ENCODE peak calls at places on chromosomes 6 and 20, in seven cellular contexts. R is K562, S is SK-N-SH, C is H1, B is HepG2, V is HCT116, P is GM12878. U is an unnamed sample.

GRCh38 chr6:89640804-89641203 is 2.3 kb upstream of the LYRM2 start:
- DNase-seq in B (no peak), V (no peak), R (no peak), S (no peak), C (no peak), P (no peak), U (no peak)

GRCh38 chr20:10798811-10799210 is 125.0 kb upstream of the JAG1 start:
- DNase-seq in S (no peak), P (no peak), V (no peak), R (no peak), B (no peak), C (no peak), U (no peak)

GRCh38 chr6:33607784-33608161 is 13.3 kb upstream of the ITPR3 start:
- DNase-seq in V (peak), S (peak), C (no peak), P (no peak), B (peak), R (peak), U (no peak)

GRCh38 chr6:78746457-78746856 is 120.9 kb upstream of the IRAK1BP1 start:
- DNase-seq in P (no peak), R (no peak), B (no peak), C (no peak), S (no peak), V (no peak), U (no peak)

GRCh38 chr6:11467364-11467763 is 70.2 kb upstream of the TMEM170B start:
- DNase-seq in C (no peak), P (peak), V (no peak), B (no peak), S (no peak), R (no peak), U (no peak)

GRCh38 chr6:4134841-4135664 is at the start of gene ECI2:
- DNase-seq in C (peak), V (no peak), S (peak), R (peak), B (peak), P (no peak), U (peak)

GRCh38 chr20:19098092-19098491 is 114.3 kb upstream of the SLC24A3 start:
- DNase-seq in P (no peak), S (no peak), R (no peak), V (no peak), C (no peak), B (no peak), U (no peak)

GRCh38 chr20:4814696-4815252 is 93.1 kb downstream of the PRND start:
- DNase-seq in R (no peak), S (no peak), B (no peak), V (no peak), P (peak), C (no peak), U (no peak)

GRCh38 chr6:12189150-12189549 is 101.0 kb upstream of the EDN1 start:
- DNase-seq in R (no peak), V (no peak), B (no peak), S (no peak), P (no peak), C (no peak), U (no peak)

GRCh38 chr6:30885481-30885998 is 1.2 kb downstream of the DDR1 start:
- DNase-seq in B (peak), V (no peak), S (peak), C (no peak), P (no peak), R (peak), U (peak)

GRCh38 chr6:166996406-166996805 is 2.8 kb upstream of the CEP43 start:
- DNase-seq in V (no peak), P (no peak), R (no peak), C (no peak), B (peak), S (no peak), U (no peak)
- TF ChIP-seq JUND in V (no peak), P (no peak), R (no peak), C (no peak), B (no peak), S (no peak), U (no peak)

DNA sequence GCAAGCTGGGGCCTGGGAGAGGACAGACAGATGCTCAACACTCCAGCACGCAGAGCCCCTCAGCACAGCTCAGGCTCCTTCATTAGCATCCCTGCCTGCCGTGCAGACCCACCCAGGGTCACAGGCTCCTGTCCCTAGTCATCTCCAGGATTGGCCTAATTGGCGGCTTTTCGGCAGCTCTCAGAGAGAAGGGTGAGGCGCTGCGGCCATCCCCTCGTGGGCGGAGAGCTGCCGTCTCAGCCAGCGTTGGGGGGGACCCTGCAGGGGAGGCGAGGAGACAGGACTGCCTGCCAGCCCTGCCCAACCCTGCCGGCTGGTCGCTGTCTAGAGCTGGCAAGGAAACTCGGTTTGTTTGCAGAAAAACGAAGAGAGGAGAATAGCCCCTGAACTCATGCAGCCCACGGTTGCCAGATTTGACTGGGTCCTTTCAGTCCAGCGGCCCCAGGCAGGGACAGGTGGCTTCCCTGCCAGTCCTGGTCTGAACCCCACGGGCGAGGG is 26.8 kb downstream of the BHLHE23 start:
- DNase-seq in S (no peak), P (no peak), C (no peak), B (no peak), V (no peak), R (no peak), U (no peak)
- TF ChIP-seq JUND in S (no peak), P (no peak), C (no peak), B (no peak), V (no peak), R (no peak), U (no peak)

DNA sequence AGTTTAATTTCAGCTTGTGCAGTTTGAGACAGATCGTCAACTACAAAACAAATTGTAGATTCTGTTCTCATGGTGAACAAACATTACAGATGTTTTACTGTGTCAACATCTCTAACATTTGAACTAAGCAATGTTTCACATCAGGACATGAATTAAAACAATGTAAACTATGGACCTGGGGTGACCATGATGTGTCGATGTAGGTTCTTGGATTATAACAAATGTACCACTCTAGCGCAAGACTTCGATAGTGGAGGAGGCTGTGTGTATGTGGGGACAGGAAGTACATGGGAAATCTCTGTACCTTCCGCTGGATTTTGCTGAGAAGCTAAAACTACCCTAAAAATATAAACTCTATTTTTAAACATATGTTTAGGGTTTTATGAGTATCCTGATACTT is 17.1 kb downstream of the HIVEP2 start:
- DNase-seq in B (peak), P (no peak), V (no peak), R (no peak), S (no peak), C (no peak), U (no peak)
- TF ChIP-seq JUND in B (no peak), P (no peak), V (no peak), R (no peak), S (no peak), C (no peak), U (no peak)

GRCh38 chr6:116533233-116533957 is 12.1 kb downstream of the TRAPPC3L start:
- DNase-seq in P (no peak), R (no peak), B (no peak), C (no peak), V (no peak), S (no peak), U (no peak)
- TF ChIP-seq JUND in P (no peak), R (no peak), B (no peak), C (no peak), V (no peak), S (no peak), U (no peak)

U was measured in T47D.